ENCODE peak calls at places on chromosomes 13 and 19, in five cellular contexts. S is stomach, G is heart left ventricle, J is prostate gland, V is spleen. L is an unnamed sample.

GRCh38 chr19:4284176-4284958 is 5.3 kb downstream of the SHD start:
- DNase-seq in V (no peak), S (no peak), J (no peak), G (no peak), L (no peak)

GRCh38 chr19:40598121-40598917 is 2.9 kb upstream of the LTBP4 start:
- DNase-seq in V (peak; percentile 95), J (peak; percentile 81), G (peak; percentile 90), S (peak; percentile 91), L (no peak)

GRCh38 chr13:56861472-56861871 is 279.2 kb upstream of the PRR20A start:
- DNase-seq in V (no peak), G (no peak), J (no peak), S (no peak), L (no peak)

GRCh38 chr19:42216653-42217521 is 590 bp downstream of the DEDD2 start:
- DNase-seq in S (peak; percentile 51), V (peak; percentile 92), G (peak; percentile 52), J (no peak), L (no peak)

GRCh38 chr19:1243768-1244692 is 2.5 kb downstream of the ATP5F1D start:
- DNase-seq in S (peak; percentile 91), V (peak; percentile 97), G (peak; percentile 89), J (peak; percentile 87), L (no peak)

GRCh38 chr13:27362064-27362751 is 62.2 kb upstream of the GTF3A start:
- DNase-seq in V (peak; percentile 95), J (peak; percentile 73), S (peak; percentile 90), G (peak; percentile 83), L (peak; percentile 6)

GRCh38 chr19:30228113-30228725 is 144.0 kb upstream of the ZNF536 start:
- DNase-seq in J (no peak), G (no peak), S (no peak), V (no peak), L (no peak)

GRCh38 chr19:14497347-14497921 is 1.5 kb upstream of the GIPC1 start:
- DNase-seq in G (no peak), V (peak; percentile 84), J (no peak), S (peak; percentile 66), L (no peak)

GRCh38 chr19:6271721-6272410 is 7.9 kb downstream of the MLLT1 start:
- DNase-seq in S (peak; percentile 68), G (peak; percentile 89), V (no peak), J (peak; percentile 62), L (no peak)

GRCh38 chr19:5434970-5435641 is 20.1 kb upstream of the ZNRF4 start:
- DNase-seq in G (no peak), V (no peak), J (no peak), S (no peak), L (no peak)

GRCh38 chr13:53005631-53006030 is 23.0 kb upstream of the OLFM4 start:
- DNase-seq in J (no peak), G (no peak), V (no peak), S (no peak), L (no peak)

GRCh38 chr19:31312004-31312403 is 37.2 kb downstream of the TSHZ3 start:
- DNase-seq in V (no peak), J (no peak), G (peak; percentile 36), S (no peak), L (no peak)

GRCh38 chr13:102907016-102907756 is 61.4 kb downstream of the ERCC5 start:
- DNase-seq in S (no peak), G (no peak), V (no peak), J (no peak), L (no peak)

GRCh38 chr13:21668665-21669599 is 1.9 kb upstream of the FGF9 start:
- DNase-seq in S (no peak), G (no peak), J (no peak), V (peak; percentile 80), L (no peak)

GRCh38 chr13:98496239-98496668 is 80.7 kb downstream of the STK24 start:
- DNase-seq in V (no peak), J (peak; percentile 24), S (no peak), G (no peak), L (no peak)

GRCh38 chr19:30004403-30004802 is 62.4 kb downstream of the URI1 start:
- DNase-seq in V (no peak), G (no peak), S (no peak), J (no peak), L (no peak)

DNA sequence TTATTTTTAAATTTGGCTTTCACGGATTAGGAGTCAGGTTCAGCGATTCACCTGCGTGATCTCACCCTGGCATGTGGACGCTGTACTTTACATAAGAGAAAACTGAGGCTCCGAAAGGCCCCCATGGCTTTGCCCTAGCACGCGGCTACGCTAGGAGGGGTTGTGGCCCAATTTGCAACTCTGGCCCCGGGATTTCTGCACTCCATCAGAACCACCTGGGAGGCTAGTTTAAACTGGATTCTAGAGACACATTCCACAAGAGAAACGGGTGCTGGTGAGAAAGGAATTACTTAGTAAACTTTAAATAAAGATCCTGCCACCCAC is 6.2 kb downstream of the BCL3 start:
- DNase-seq in S (no peak), J (no peak), V (no peak), G (no peak), L (no peak)
- H3K4me3 ChIP-seq in S (peak overlapping the region; percentile 56), J (peak overlapping the region; percentile 39), V (peak overlapping the region; percentile 46), G (no peak overlapping the region), L (peak overlapping the region; percentile 48)

GRCh38 chr13:110713981-110714797 is 689 bp downstream of the ING1 start:
- DNase-seq in G (peak; percentile 65), V (peak; percentile 94), S (peak; percentile 59), J (peak; percentile 36), L (no peak)

GRCh38 chr13:110713642-110713952 is at the start of gene ING1:
- DNase-seq in J (no peak), G (no peak), S (no peak), V (no peak), L (no peak)

GRCh38 chr13:110716235-110716505 is 2.7 kb downstream of the ING1 start:
- DNase-seq in G (no peak), J (peak; percentile 24), V (no peak), S (peak; percentile 51), L (no peak)

GRCh38 chr13:110714798-110715394 is 1.4 kb downstream of the ING1 start:
- DNase-seq in S (peak; percentile 55), V (peak; percentile 93), G (peak; percentile 79), J (peak; percentile 51), L (no peak)

DNA sequence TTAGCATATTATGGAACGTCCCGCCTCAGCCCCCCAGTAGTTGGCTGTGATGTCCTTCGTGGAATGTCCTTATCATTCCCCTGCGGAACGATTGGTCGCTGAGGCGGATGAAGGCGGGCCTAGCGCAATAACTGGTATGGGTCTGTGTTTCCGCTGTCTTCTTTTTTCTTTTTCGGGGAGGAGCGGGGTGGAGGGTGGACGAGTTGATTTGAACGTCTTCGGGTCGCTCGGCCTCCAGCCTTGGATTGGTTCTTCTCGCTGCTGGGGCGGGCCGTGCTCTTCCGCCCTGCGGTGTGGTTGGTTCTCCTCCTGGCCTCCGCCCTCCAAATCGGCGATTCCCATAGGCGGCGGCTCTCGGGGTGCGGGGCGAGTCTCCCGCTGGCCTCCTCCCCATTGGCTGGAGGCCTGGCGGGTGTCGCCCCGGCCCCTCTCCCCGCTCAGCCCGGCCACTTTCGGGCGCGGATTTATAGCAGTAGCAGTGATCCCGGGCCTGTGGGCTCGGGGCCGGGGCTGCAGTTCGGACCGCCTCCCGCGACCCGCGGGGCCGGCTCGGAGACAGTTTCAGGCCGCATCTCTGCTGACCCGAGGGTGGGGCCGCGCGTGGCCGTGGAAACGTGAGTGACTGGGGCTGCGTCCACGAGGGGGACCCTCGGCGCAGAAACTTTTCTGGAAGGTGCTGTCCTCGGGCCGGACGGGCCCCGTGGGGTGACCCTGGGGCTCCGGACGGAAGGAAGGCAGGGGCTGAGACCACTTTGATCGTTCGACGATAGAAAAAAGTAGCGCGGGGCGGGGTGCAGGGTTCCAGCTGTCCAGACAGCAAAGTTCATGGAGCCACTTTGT is 2.1 kb downstream of the ING1 start:
- DNase-seq in G (peak; percentile 99), S (peak; percentile 98), J (peak; percentile 99), V (peak; percentile 99), L (peak; percentile 95)
- TF ChIP-seq POLR2A in G (peak; percentile 54), S (peak; percentile 81), J (peak; percentile 98), V (peak; percentile 4), L (no peak)

GRCh38 chr19:18475762-18476331 is 37.9 kb upstream of the ISYNA1 start:
- DNase-seq in S (no peak), J (no peak), V (peak; percentile 70), G (no peak), L (no peak)
- H3K27ac ChIP-seq in S (peak overlapping the region; percentile 81), J (no peak overlapping the region), V (peak overlapping the region; percentile 14), G (no peak overlapping the region), L (no peak overlapping the region)

GRCh38 chr19:37511186-37511585 is 4.4 kb downstream of the ZNF793 start:
- DNase-seq in V (no peak), S (no peak), G (no peak), J (no peak), L (no peak)

GRCh38 chr19:37505958-37506386 is 767 bp upstream of the ZNF793 start:
- DNase-seq in J (no peak), G (no peak), V (no peak), S (no peak), L (no peak)

GRCh38 chr19:37507167-37507464 is 377 bp downstream of the ZNF793 start:
- DNase-seq in V (no peak), G (no peak), J (no peak), S (no peak), L (no peak)

GRCh38 chr19:37511821-37512220 is 5.1 kb downstream of the ZNF793 start:
- DNase-seq in G (no peak), S (no peak), J (no peak), V (no peak), L (no peak)

DNA sequence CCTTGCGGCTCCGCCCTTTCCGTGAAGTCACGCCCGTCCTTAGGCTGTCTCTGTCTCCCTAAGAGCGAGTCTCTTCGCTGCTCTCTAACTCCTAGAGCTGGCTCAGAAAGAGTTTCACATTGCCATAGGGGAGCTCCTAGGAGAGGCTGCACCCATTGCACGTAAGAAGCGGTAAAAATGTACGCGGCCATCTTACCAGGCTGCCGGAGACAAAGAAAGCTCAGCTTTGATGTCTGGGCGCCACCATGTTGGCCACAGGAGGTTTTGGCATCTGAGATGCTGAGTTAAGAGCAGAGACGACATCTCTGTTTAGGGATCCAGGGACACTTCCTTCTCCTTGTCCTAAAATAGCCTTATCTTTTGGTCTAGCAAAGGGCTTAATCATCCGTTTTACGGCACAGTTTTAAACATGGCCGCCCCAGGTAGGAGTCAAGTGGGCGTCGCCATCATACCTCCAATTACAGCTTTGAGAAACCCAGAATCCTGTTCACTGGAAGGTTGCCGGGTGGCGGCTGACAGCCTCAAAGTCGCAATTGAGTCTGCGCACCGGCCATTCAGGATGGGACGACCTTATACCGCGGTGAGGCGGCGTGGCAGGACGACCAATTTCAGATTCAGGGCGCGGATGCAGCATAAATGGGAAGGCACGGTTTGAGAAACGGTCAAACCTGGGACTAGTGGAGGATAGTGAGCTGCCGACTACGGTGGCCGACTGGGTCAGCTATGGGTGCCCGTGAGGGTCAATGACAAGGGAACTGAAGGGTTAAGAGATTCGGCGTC is at the start of gene ZNF793:
- DNase-seq in J (peak; percentile 87), V (peak; percentile 89), G (peak; percentile 85), S (peak; percentile 75), L (peak; percentile 15)
- H3K4me3 ChIP-seq in J (peak within 1 kb of the TSS; percentile 69), V (peak within 1 kb of the TSS; percentile 74), G (peak within 1 kb of the TSS; percentile 69), S (peak within 1 kb of the TSS; percentile 58), L (peak within 1 kb of the TSS; percentile 85)

GRCh38 chr19:7700128-7700470 is 1.8 kb downstream of the FCER2 start:
- DNase-seq in G (no peak), V (no peak), S (no peak), J (no peak), L (no peak)

GRCh38 chr19:7699422-7700127 is 2.4 kb downstream of the FCER2 start:
- DNase-seq in V (no peak), J (no peak), G (no peak), S (no peak), L (no peak)

GRCh38 chr19:7697721-7698287 is 4.1 kb downstream of the FCER2 start:
- DNase-seq in G (no peak), J (no peak), S (no peak), V (no peak), L (no peak)

GRCh38 chr19:7699003-7699402 is 2.9 kb downstream of the FCER2 start:
- DNase-seq in S (no peak), G (no peak), J (no peak), V (peak; percentile 61), L (no peak)

GRCh38 chr19:7698583-7698982 is 3.3 kb downstream of the FCER2 start:
- DNase-seq in G (no peak), V (peak; percentile 71), J (no peak), S (no peak), L (no peak)
- TF ChIP-seq POLR2A in G (no peak), V (no peak), J (no peak), S (no peak), L (no peak)